ENCODE peak calls at places on chromosome 19, in four cellular contexts. E is K562, T is GM12878, V is HepG2. L is an unnamed sample.
A peak's percentile ranks its signal among the peaks of the same experiment; 100 is the strongest.

GRCh38 chr19:6611441-6611852 is 20.5 kb upstream of the CD70 start:
- DNase-seq in E (no peak), T (no peak), V (no peak), L (no peak)

GRCh38 chr19:38316477-38317067 is 825 bp upstream of the YIF1B start:
- DNase-seq in E (no peak), T (no peak), V (no peak), L (no peak)

GRCh38 chr19:53978975-53979801 is 12.2 kb upstream of the CACNG6 start:
- DNase-seq in E (no peak), T (no peak), V (no peak), L (peak; percentile 55)

GRCh38 chr19:7869910-7870511 is 4.2 kb downstream of the PRR36 start:
- DNase-seq in E (peak; percentile 96), T (no peak), V (peak; percentile 87), L (peak; percentile 96)

GRCh38 chr19:51137812-51138425 is 4.2 kb upstream of the SIGLEC7 start:
- DNase-seq in E (no peak), T (no peak), V (no peak), L (no peak)

GRCh38 chr19:37317403-37318209 is 53.3 kb upstream of the ZNF527 start:
- DNase-seq in E (peak; percentile 7), T (peak; percentile 98), V (peak; percentile 98), L (peak; percentile 98)

GRCh38 chr19:19115954-19116353 is 22.3 kb downstream of the TMEM161A start:
- DNase-seq in E (peak; percentile 73), T (no peak), V (peak; percentile 45), L (peak; percentile 89)

GRCh38 chr19:38650180-38650775 is 2.8 kb downstream of the ACTN4 start:
- DNase-seq in E (peak; percentile 48), T (no peak), V (no peak), L (no peak)

GRCh38 chr19:16446108-16447014 is 25.4 kb downstream of the EPS15L1 start:
- DNase-seq in E (no peak), T (peak; percentile 77), V (no peak), L (no peak)

GRCh38 chr19:38473201-38473600 is 39.7 kb downstream of the RYR1 start:
- DNase-seq in E (no peak), T (no peak), V (no peak), L (no peak)

GRCh38 chr19:46821512-46822359 is 28.9 kb downstream of the AP2S1 start:
- DNase-seq in E (no peak), T (no peak), V (no peak), L (no peak)

GRCh38 chr19:10230904-10231623 is at the start of gene S1PR2:
- DNase-seq in E (peak; percentile 92), T (no peak), V (peak; percentile 36), L (peak; percentile 91)

GRCh38 chr19:46529622-46530451 is 34.2 kb upstream of the PNMA8B start:
- DNase-seq in E (peak; percentile 82), T (no peak), V (peak; percentile 46), L (peak; percentile 78)

GRCh38 chr19:46081928-46082727 is 41.3 kb upstream of the IGFL4 start:
- DNase-seq in E (peak; percentile 36), T (peak; percentile 8), V (peak; percentile 41), L (peak; percentile 80)

GRCh38 chr19:40255619-40256166 is 29.2 kb upstream of the CCNP start:
- DNase-seq in E (no peak), T (no peak), V (peak; percentile 45), L (no peak)

GRCh38 chr19:10036601-10037071 is 23.4 kb downstream of the RDH8 start:
- DNase-seq in E (no peak), T (no peak), V (peak; percentile 73), L (no peak)

GRCh38 chr19:1849999-1850398 is 1.7 kb upstream of the REXO1 start:
- DNase-seq in E (no peak), T (no peak), V (no peak), L (no peak)

GRCh38 chr19:48484931-48485612 is 15.9 kb downstream of the CYTH2 start:
- DNase-seq in E (no peak), T (no peak), V (no peak), L (peak; percentile 60)

GRCh38 chr19:45547965-45548609 is 36.5 kb downstream of the OPA3 start:
- DNase-seq in E (no peak), T (no peak), V (no peak), L (no peak)

GRCh38 chr19:44142014-44142523 is 715 bp downstream of the ZNF234 start:
- DNase-seq in E (peak; percentile 26), T (no peak), V (peak; percentile 2), L (no peak)

GRCh38 chr19:12984143-12984627 is 11.1 kb upstream of the NFIX start:
- DNase-seq in E (no peak), T (no peak), V (no peak), L (no peak)
- H3K27me3 ChIP-seq in E (no peaks in the 10 kb centered on the region), T (peaks cover 3% of the 10 kb centered on the region), V (no peaks in the 10 kb centered on the region), L (peaks cover 39% of the 10 kb centered on the region)

DNA sequence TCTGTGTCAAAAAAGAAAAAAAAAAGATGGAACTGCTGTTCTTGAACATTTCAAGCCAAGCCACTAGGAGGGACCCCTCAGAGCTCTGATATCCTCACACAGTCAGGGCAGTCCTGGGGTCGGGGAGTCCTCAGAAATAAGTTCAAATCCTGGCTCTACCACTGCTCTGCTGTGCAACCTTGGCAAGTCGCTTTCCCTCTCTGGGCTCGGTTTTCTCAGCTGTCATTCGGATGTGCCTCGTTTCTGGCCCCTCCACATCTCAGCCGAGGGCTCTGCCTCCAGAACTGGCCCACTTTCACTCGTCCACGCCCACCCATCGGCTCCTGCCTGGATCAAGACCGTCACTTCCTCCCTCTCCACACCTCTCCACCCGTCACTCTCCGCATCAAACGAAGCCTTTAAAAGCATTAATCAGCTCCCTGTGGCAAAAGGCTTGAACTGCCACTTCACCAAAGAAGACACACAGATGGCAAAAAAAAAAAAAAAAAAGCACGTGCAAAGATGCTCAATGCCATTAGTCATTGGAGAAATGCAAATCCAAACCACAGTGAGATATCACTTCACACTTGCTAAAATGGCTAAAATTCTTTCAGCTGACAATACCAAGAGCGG is 7.4 kb upstream of the ZNRF4 start:
- DNase-seq in E (no peak), T (no peak), V (no peak), L (no peak)
- TF ChIP-seq JUNB in E (no peak), T (no peak), V (no peak), L (no peak)

GRCh38 chr19:49950590-49950948 is 10.4 kb downstream of the SIGLEC11 start:
- DNase-seq in E (no peak), T (no peak), V (no peak), L (no peak)

GRCh38 chr19:49951806-49952474 is 9.0 kb downstream of the SIGLEC11 start:
- DNase-seq in E (no peak), T (no peak), V (no peak), L (no peak)

GRCh38 chr19:49949735-49950589 is 11.0 kb downstream of the SIGLEC11 start:
- DNase-seq in E (peak; percentile 16), T (no peak), V (no peak), L (no peak)

GRCh38 chr19:49952475-49952829 is 8.5 kb downstream of the SIGLEC11 start:
- DNase-seq in E (no peak), T (no peak), V (no peak), L (no peak)

DNA sequence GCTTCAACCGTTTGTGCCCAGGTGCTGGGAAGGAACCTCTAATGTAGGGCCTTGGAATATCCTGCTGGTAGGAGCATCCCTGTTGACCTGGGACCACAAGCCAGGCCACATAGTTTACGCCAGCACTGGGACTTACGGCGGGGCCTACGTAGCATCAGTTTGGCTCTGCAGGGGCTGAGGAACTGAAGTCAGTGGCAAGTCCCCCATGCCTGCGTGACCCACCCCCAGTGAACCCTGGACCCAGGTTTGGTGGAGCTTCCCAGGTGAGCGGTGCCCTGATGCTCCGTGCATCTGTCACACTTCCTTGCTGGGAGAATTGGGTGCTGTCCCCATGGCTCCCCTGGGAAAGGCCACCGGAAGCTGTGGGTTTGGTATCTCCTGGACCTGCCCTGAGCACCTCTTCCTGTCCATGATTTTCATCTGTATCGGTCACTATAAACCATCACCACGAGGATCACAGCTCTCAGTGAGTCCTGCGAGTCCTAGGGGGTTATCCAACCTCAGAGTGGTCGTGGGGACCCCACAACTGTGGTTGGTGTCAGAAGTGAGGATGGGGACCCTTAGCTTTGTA is 9.9 kb downstream of the SIGLEC11 start:
- DNase-seq in E (no peak), T (no peak), V (no peak), L (no peak)
- H3K27me3 ChIP-seq in E (peaks cover 3% of the 10 kb centered on the region), T (no peaks in the 10 kb centered on the region), V (no peaks in the 10 kb centered on the region), L (no peaks in the 10 kb centered on the region)

GRCh38 chr19:14943601-14944000 is 2.3 kb downstream of the OR7C2 start:
- DNase-seq in E (no peak), T (peak; percentile 1), V (no peak), L (no peak)

GRCh38 chr19:14940266-14940665 is 1.0 kb upstream of the OR7C2 start:
- DNase-seq in E (no peak), T (no peak), V (no peak), L (no peak)

GRCh38 chr19:14944456-14944855 is 3.2 kb downstream of the OR7C2 start:
- DNase-seq in E (no peak), T (no peak), V (no peak), L (no peak)

DNA sequence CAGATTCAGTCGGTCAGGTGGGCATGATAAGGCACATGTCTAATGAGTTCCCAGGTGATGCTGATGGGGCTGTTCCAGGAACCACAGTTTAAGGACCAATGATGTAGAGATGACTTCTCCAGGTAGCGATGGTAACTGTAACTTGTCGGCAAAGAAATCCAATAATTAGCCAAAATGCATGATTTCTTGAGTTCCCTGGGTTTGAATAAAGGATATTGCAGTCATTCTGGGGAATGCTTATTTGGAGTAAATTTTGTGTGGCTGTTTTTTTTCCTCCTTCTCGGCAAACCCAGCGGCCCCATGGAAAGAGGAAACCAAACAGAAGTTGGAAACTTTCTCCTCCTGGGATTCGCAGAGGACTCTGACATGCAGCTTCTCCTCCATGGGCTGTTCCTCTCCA is at the start of gene OR7C2:
- DNase-seq in E (no peak), T (no peak), V (no peak), L (no peak)
- TF ChIP-seq JUNB in E (no peak), T (no peak), V (no peak), L (no peak)

GRCh38 chr19:55443045-55443823 is at the start of gene SHISA7:
- DNase-seq in E (no peak), T (no peak), V (no peak), L (peak; percentile 69)
- H3K27me3 ChIP-seq in E (peaks cover 6% of the 10 kb centered on the region), T (no peaks in the 10 kb centered on the region), V (peaks cover 6% of the 10 kb centered on the region), L (peaks cover 94% of the 10 kb centered on the region)

DNA sequence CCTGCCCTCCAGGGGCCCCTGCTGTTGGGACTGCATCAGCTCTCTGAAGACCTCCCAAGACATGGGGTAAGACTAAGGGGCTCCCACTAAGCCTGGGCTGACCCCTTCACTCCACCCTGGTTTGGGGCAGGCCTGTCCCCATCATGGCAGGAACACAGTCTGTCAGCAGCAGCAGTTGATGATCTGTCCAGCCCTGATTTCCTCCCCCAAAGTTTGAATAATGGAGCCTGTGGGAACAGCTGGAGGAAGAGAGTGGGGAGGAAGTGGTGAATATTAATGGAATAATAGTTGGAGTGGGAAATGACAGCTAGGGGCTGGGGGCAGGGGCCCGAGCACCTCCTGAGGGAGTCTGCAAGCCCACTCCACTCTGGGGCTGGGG is 1.3 kb upstream of the B3GNT8 start:
- DNase-seq in E (no peak), T (no peak), V (no peak), L (no peak)
- TF ChIP-seq JUNB in E (no peak), T (no peak), V (no peak), L (no peak)